ENCODE peak calls at places on chromosomes 3 and 15, in eight cellular contexts. Z is HepG2, F is hepatocyte, I is NB4, V is dorsolateral prefrontal cortex, U is kidney, Y is IMR-90, R is endothelial cell. T is an unnamed sample.

GRCh38 chr3:159989973-159990846 is 1.6 kb downstream of the IL12A start:
- DNase-seq in Z (no peak), F (no peak), I (no peak), V (no peak), U (no peak), Y (no peak), R (no peak), T (no peak)

GRCh38 chr3:184815046-184815930 is 3.3 kb downstream of the VPS8 start:
- DNase-seq in Z (no peak), F (no peak), I (peak), V (no peak), U (no peak), Y (peak), R (no peak), T (peak)

GRCh38 chr15:68475449-68475848 is 43.5 kb upstream of the ITGA11 start:
- DNase-seq in Z (no peak), F (no peak), I (no peak), V (no peak), U (no peak), Y (no peak), R (no peak), T (no peak)

GRCh38 chr3:136476280-136476679 is 226.1 kb downstream of the PCCB start:
- DNase-seq in Z (peak), F (no peak), I (no peak), V (no peak), U (no peak), Y (no peak), R (no peak), T (no peak)

GRCh38 chr15:68428431-68428940 is 3.5 kb downstream of the ITGA11 start:
- DNase-seq in Z (no peak), F (no peak), I (no peak), V (no peak), U (peak), Y (no peak), R (no peak), T (no peak)

GRCh38 chr15:61421938-61422337 is 192.8 kb upstream of the RORA start:
- DNase-seq in Z (peak), F (peak), I (no peak), V (no peak), U (no peak), Y (no peak), R (no peak), T (no peak)

GRCh38 chr3:59143447-59143846 is 93.6 kb upstream of the CFAP20DC start:
- DNase-seq in Z (no peak), F (no peak), I (no peak), V (no peak), U (no peak), Y (no peak), R (no peak), T (peak)

GRCh38 chr15:61750271-61751084 is 309.8 kb downstream of the VPS13C start:
- DNase-seq in Z (no peak), F (peak), I (no peak), V (peak), U (no peak), Y (no peak), R (no peak), T (no peak)

GRCh38 chr3:52704611-52705437 is 767 bp downstream of the GLT8D1 start:
- DNase-seq in Z (peak), F (peak), I (peak), V (no peak), U (no peak), Y (peak), R (peak), T (peak)

GRCh38 chr15:100235030-100235617 is 106.7 kb downstream of the ADAMTS17 start:
- DNase-seq in Z (no peak), F (no peak), I (no peak), V (no peak), U (no peak), Y (no peak), R (no peak), T (no peak)

GRCh38 chr15:85764649-85765277 is 30.0 kb downstream of the KLHL25 start:
- DNase-seq in Z (no peak), F (no peak), I (no peak), V (no peak), U (no peak), Y (peak), R (no peak), T (peak)

GRCh38 chr3:141782386-141782932 is 19.3 kb downstream of the GRK7 start:
- DNase-seq in Z (no peak), F (no peak), I (no peak), V (no peak), U (no peak), Y (no peak), R (no peak), T (peak)

GRCh38 chr15:48751595-48751994 is 59.3 kb downstream of the CEP152 start:
- DNase-seq in Z (no peak), F (no peak), I (no peak), V (no peak), U (no peak), Y (peak), R (no peak), T (no peak)

GRCh38 chr15:67185621-67186225 is 68.7 kb downstream of the AAGAB start:
- DNase-seq in Z (no peak), F (no peak), I (no peak), V (no peak), U (no peak), Y (no peak), R (no peak), T (peak)

GRCh38 chr3:107346559-107346958 is 30.7 kb upstream of the CCDC54 start:
- DNase-seq in Z (no peak), F (no peak), I (no peak), V (no peak), U (no peak), Y (no peak), R (no peak), T (no peak)

GRCh38 chr3:139198186-139198585 is 145.6 kb upstream of the MRPS22 start:
- DNase-seq in Z (no peak), F (no peak), I (peak), V (no peak), U (no peak), Y (no peak), R (no peak), T (no peak)

GRCh38 chr3:142998439-142998838 is 2.9 kb upstream of the U2SURP start:
- DNase-seq in Z (no peak), F (no peak), I (no peak), V (no peak), U (no peak), Y (peak), R (no peak), T (no peak)

GRCh38 chr3:31132132-31132769 is 237.8 kb upstream of the GADL1 start:
- DNase-seq in Z (peak), F (peak), I (peak), V (no peak), U (no peak), Y (peak), R (peak), T (peak)

GRCh38 chr3:45608296-45608695 is 13.7 kb downstream of the LIMD1 start:
- DNase-seq in Z (no peak), F (no peak), I (no peak), V (no peak), U (no peak), Y (no peak), R (no peak), T (no peak)

GRCh38 chr3:12060139-12060831 is 56.1 kb downstream of the SYN2 start:
- DNase-seq in Z (no peak), F (no peak), I (no peak), V (no peak), U (no peak), Y (no peak), R (no peak), T (no peak)

GRCh38 chr3:26365706-26366105 is 256.9 kb upstream of the LRRC3B start:
- DNase-seq in Z (no peak), F (no peak), I (no peak), V (no peak), U (no peak), Y (no peak), R (no peak), T (no peak)

GRCh38 chr3:184741259-184741556 is 29.3 kb upstream of the MAGEF1 start:
- DNase-seq in Z (no peak), F (no peak), I (no peak), V (peak), U (no peak), Y (no peak), R (no peak), T (no peak)

GRCh38 chr3:57555316-57555715 is 758 bp upstream of the PDE12 start:
- DNase-seq in Z (peak), F (no peak), I (peak), V (no peak), U (no peak), Y (no peak), R (no peak), T (no peak)

GRCh38 chr15:88591384-88591783 is 29.8 kb upstream of the AEN start:
- DNase-seq in Z (no peak), F (no peak), I (no peak), V (no peak), U (no peak), Y (no peak), R (no peak), T (no peak)

GRCh38 chr15:57198654-57199241 is 177.6 kb upstream of the CGNL1 start:
- DNase-seq in Z (no peak), F (no peak), I (no peak), V (no peak), U (no peak), Y (no peak), R (no peak), T (no peak)

GRCh38 chr3:150727653-150728502 is 24.2 kb upstream of the ERICH6 start:
- DNase-seq in Z (no peak), F (no peak), I (no peak), V (no peak), U (no peak), Y (no peak), R (no peak), T (no peak)

GRCh38 chr3:192281207-192281880 is 446.0 kb downstream of the FGF12 start:
- DNase-seq in Z (no peak), F (no peak), I (no peak), V (no peak), U (no peak), Y (no peak), R (no peak), T (no peak)

GRCh38 chr3:14371573-14372474 is 30.6 kb upstream of the SLC6A6 start:
- DNase-seq in Z (peak), F (peak), I (peak), V (no peak), U (peak), Y (peak), R (no peak), T (peak)
- TF ChIP-seq CTCF in Z (no peak), F (no peak), I (no peak), V (no peak), U (no peak), Y (no peak), R (no peak), T (peak)

GRCh38 chr3:44554626-44555592 is at the start of gene ZKSCAN7:
- DNase-seq in Z (peak), F (peak), I (no peak), V (peak), U (peak), Y (peak), R (peak), T (peak)
- TF ChIP-seq CTCF in Z (no peak), F (peak), I (no peak), V (no peak), U (no peak), Y (peak), R (no peak), T (no peak)

DNA sequence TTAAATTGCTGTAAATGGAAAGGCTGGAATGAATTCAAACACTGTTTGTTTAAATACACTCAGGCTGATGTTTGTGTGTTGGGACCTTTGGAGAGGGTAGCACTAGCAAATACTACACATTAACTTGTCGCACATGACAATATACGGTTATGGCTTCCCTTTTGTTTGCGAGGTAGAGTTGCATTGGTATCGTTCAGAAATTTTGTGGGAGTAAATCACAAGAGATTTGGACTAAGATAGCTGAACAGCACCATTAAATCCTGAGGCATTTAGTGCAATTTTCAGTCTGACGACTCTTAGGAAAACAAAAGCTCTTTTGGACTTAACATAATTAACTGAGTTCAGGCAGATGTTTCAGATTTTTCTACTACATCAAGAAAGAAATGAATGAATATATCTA is 213.0 kb upstream of the ROBO2 start:
- DNase-seq in Z (no peak), F (peak), I (no peak), V (no peak), U (no peak), Y (no peak), R (no peak), T (no peak)
- TF ChIP-seq CTCF in Z (no peak), F (no peak), I (no peak), V (no peak), U (no peak), Y (no peak), R (no peak), T (no peak)

DNA sequence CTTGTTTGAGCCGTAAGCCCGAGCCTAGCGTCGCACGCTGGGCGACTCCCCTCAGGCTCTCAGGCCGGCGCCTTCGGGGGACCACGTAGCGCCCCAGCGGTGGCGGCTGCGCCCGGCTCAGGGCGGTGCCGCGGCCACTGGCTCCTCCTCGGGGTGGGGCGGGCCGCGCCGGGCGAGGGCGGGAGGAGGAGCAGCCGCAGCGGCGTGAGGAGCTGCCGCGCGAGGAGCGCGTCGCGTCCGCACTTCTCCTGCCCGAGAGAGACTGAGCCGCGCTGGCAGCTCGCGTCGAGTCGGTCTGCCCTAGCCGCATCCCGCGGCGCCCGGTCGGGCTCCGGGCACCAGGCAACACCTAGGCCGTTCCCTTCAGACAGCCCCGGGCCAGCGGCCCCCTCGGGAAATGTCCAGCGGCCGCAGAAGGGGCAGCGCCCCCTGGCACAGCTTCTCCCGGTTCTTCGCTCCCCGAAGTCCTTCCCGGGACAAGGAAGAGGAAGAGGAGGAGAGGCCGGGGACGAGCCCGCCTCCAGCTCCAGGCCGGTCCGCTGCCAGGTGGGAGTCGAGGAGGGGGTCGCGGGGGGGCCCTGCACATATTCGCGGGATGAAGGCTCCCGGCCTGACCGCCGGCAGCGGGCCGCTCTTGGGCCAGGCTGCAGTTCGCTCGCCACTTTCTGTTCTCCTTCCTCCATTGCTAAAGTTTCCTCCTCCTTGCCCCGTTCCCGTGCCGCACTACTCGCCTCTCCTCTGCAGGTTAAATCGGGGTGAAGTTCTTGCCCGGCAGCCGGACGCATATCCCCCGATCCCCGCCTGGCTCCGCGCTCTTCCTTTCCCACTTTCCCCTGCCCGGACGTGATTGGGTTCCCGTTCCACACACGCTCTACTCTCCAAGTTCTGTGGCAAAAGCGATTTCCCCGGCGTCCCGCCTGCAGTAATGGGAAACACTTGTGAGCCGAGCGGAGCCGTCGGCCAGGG is at the start of gene CRYBG3:
- DNase-seq in Z (peak), F (peak), I (peak), V (peak), U (peak), Y (peak), R (peak), T (peak)
- TF ChIP-seq CTCF in Z (peak), F (peak), I (no peak), V (peak), U (peak), Y (peak), R (no peak), T (peak)

GRCh38 chr15:63435416-63435815 is 53.8 kb upstream of the CA12 start:
- DNase-seq in Z (no peak), F (no peak), I (no peak), V (no peak), U (no peak), Y (no peak), R (no peak), T (no peak)

GRCh38 chr15:63434567-63435219 is 53.0 kb upstream of the CA12 start:
- DNase-seq in Z (no peak), F (no peak), I (no peak), V (no peak), U (no peak), Y (no peak), R (no peak), T (no peak)

GRCh38 chr15:63439536-63440264 is 58.1 kb upstream of the CA12 start:
- DNase-seq in Z (no peak), F (no peak), I (no peak), V (no peak), U (no peak), Y (peak), R (no peak), T (no peak)

GRCh38 chr15:63440265-63440648 is 58.6 kb upstream of the CA12 start:
- DNase-seq in Z (no peak), F (no peak), I (no peak), V (no peak), U (no peak), Y (no peak), R (no peak), T (no peak)

DNA sequence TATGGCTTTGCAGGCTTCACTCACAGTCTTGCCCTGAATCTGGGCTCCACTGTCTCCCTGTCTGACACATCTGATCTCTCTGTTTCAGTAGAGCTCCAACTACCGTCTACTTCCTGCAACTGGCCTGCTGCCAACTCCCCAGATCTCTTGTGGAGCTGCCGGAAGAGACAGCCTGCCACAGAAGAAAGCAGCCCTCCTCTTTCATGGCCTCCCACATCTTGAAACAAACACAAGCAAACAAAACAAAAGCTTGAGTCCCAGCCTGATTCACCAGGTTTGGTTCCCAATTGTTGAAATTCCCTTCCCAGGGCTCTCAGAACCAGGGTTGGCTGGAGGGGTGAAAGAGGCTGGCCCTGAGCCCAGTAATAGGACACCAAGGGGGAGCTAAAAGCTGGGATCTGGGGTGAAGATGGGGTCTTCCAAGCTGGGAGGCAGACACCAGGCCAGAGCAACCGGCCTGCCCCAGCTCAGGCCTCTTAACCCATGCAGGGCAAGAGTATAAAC is 55.3 kb upstream of the CA12 start:
- DNase-seq in Z (peak), F (peak), I (peak), V (peak), U (peak), Y (peak), R (no peak), T (peak)
- TF ChIP-seq CTCF in Z (peak), F (peak), I (no peak), V (no peak), U (no peak), Y (peak), R (no peak), T (peak)

DNA sequence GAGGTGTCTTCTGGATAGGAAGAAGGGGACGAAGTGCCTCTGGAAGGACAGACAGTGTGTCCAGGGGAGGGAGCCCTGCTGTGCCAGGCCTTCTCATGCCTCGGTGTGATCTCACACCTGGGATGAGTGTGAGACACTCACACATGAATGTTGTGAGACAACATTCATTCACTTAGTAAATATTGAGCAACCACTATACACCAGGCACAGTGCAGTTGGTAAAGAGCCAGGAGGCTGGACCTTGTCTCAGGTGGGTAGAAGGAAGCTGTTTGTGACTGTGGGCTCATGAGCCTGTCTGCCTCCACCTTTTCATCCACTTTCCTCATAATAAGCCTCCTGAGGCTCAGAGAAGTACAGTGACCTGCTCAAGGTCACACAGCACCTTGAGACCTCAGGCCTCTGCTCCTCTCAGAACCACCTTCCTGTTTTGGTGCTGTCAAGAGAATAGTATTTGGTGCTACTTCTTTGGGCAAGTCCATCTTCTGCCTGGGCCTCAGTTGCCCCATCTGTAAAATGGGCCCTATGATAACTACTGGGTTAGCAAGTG is 20.9 kb downstream of the SLC6A6 start:
- DNase-seq in Z (peak), F (peak), I (no peak), V (no peak), U (no peak), Y (no peak), R (no peak), T (no peak)
- TF ChIP-seq CTCF in Z (peak), F (no peak), I (no peak), V (no peak), U (no peak), Y (no peak), R (no peak), T (no peak)

GRCh38 chr3:39469945-39470344 is 2.5 kb downstream of the MOBP start:
- DNase-seq in Z (no peak), F (no peak), I (no peak), V (no peak), U (no peak), Y (no peak), R (no peak), T (no peak)

GRCh38 chr3:39469258-39469657 is 1.8 kb downstream of the MOBP start:
- DNase-seq in Z (no peak), F (no peak), I (no peak), V (no peak), U (no peak), Y (no peak), R (no peak), T (no peak)

GRCh38 chr3:39466988-39467387 is 492 bp upstream of the MOBP start:
- DNase-seq in Z (no peak), F (no peak), I (no peak), V (no peak), U (no peak), Y (no peak), R (no peak), T (no peak)

GRCh38 chr3:39467394-39468107 is at the start of gene MOBP:
- DNase-seq in Z (no peak), F (no peak), I (no peak), V (no peak), U (no peak), Y (no peak), R (no peak), T (no peak)

DNA sequence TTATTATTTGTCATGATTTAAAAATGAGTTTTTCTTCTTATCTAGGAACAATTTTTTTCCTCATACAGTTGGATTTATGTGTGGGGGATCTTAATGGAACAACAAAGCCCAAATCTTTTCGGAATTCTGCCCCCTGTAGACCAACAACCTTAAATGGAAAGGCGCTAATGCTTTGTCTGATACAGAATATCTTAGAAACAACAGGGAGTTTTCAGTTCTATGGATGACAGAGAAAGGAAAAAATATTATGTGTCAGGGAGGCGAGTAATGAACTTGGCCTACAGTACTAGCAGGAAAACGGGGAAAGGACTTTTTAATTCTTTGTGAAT is 592 bp downstream of the MOBP start:
- DNase-seq in Z (no peak), F (no peak), I (no peak), V (no peak), U (no peak), Y (no peak), R (no peak), T (no peak)
- TF ChIP-seq CTCF in Z (no peak), F (no peak), I (no peak), V (peak), U (no peak), Y (no peak), R (peak), T (no peak)

GRCh38 chr15:90716976-90717821 is at the start of gene BLM:
- DNase-seq in Z (peak), F (peak), I (peak), V (peak), U (peak), Y (peak), R (peak), T (peak)
- TF ChIP-seq CTCF in Z (peak), F (no peak), I (peak), V (peak), U (peak), Y (peak), R (peak), T (peak)